ENCODE peak calls at places on chromosomes 3 and 15, in seven cellular contexts. D is heart right ventricle; M is IMR-90; R is psoas muscle; U is mammary epithelial cell; L is ovary; H is CD4-positive, alpha-beta memory T cell. T is an unnamed sample.

GRCh38 chr15:67240235-67241131 is 14.0 kb downstream of the AAGAB start:
- DNase-seq in H (peak; percentile 46), U (peak; percentile 30), M (no peak), D (no peak), L (no peak), R (no peak), T (no peak)

GRCh38 chr15:80228959-80229610 is 22.9 kb downstream of the CTXND1 start:
- DNase-seq in U (peak; percentile 10), L (no peak), R (no peak), M (peak; percentile 21), H (no peak), D (no peak), T (no peak)

GRCh38 chr3:44098666-44099065 is 143.0 kb upstream of the TOPAZ1 start:
- DNase-seq in U (no peak), R (no peak), D (no peak), L (no peak), M (no peak), H (no peak), T (no peak)

GRCh38 chr3:158395421-158395820 is 175.6 kb upstream of the MLF1 start:
- DNase-seq in U (peak; percentile 81), H (no peak), M (no peak), L (no peak), D (no peak), R (no peak), T (no peak)

GRCh38 chr3:40524571-40525285 is at the start of gene ZNF621:
- DNase-seq in H (peak; percentile 77), L (peak; percentile 88), U (peak; percentile 84), R (peak; percentile 93), D (peak; percentile 94), M (peak; percentile 79), T (peak; percentile 96)

GRCh38 chr3:29525254-29525881 is 244.5 kb downstream of the RBMS3 start:
- DNase-seq in D (peak; percentile 32), L (peak; percentile 55), H (no peak), R (peak; percentile 54), U (peak; percentile 9), M (peak; percentile 18), T (peak; percentile 63)

GRCh38 chr15:61479601-61480000 is 250.5 kb upstream of the RORA start:
- DNase-seq in U (peak; percentile 35), L (no peak), D (no peak), M (no peak), R (no peak), H (no peak), T (no peak)

GRCh38 chr3:190064112-190064511 is 56.6 kb downstream of the P3H2 start:
- DNase-seq in D (no peak), M (peak; percentile 95), L (no peak), H (no peak), R (no peak), U (peak; percentile 83), T (no peak)

GRCh38 chr3:141355242-141355641 is 13.1 kb upstream of the ZBTB38 start:
- DNase-seq in H (no peak), L (no peak), R (no peak), U (no peak), D (no peak), M (no peak), T (no peak)

GRCh38 chr3:101829066-101829830 is 20.1 kb upstream of the NFKBIZ start:
- DNase-seq in L (peak; percentile 72), M (peak; percentile 85), U (peak; percentile 56), H (peak; percentile 44), D (peak; percentile 37), R (peak; percentile 46), T (peak; percentile 81)

GRCh38 chr15:58065445-58066041 is at the start of gene ALDH1A2:
- DNase-seq in H (no peak), U (no peak), M (no peak), L (peak; percentile 44), R (peak; percentile 10), D (peak; percentile 53), T (peak; percentile 40)

DNA sequence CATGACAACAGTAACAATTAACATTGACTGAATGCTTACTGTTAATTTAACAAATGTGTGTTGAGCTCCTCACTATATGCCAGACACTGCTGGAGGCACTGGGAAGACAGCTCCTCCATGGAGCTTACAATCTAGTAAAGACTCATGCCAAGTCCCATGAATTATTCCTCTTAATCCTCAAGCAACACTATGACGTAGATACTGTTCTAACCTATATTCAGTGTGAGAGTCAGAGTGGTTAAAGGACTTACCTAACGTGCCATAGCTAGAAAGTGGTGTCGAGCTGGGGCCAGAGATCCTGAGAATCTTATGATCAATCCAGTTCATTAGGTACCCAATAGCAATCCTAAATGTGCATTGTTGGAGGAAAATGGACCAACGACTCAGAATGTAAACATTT is 43.6 kb downstream of the MYO1E start:
- DNase-seq in H (no peak), U (no peak), M (no peak), D (no peak), R (no peak), L (no peak), T (no peak)
- H3K4me1 ChIP-seq in H (no peaks in the 10 kb centered on the region), U (peaks cover 4% of the 10 kb centered on the region), M (peaks cover 14% of the 10 kb centered on the region), D (peaks cover 3% of the 10 kb centered on the region), R (no peaks in the 10 kb centered on the region), L (peaks cover 4% of the 10 kb centered on the region), T (peaks cover 11% of the 10 kb centered on the region)

GRCh38 chr3:57061556-57061955 is 1.1 kb downstream of the SPATA12 start:
- DNase-seq in R (no peak), M (no peak), H (no peak), U (peak; percentile 41), L (no peak), D (no peak), T (no peak)
- H3K4me1 ChIP-seq in R (no peaks in the 10 kb centered on the region), M (peaks cover 2% of the 10 kb centered on the region), H (no peaks in the 10 kb centered on the region), U (peaks cover 30% of the 10 kb centered on the region), L (peaks cover 4% of the 10 kb centered on the region), D (peaks cover 3% of the 10 kb centered on the region), T (peaks cover 27% of the 10 kb centered on the region)

GRCh38 chr3:123608263-123608937 is 23.5 kb upstream of the HACD2 start:
- DNase-seq in D (no peak), R (no peak), L (no peak), H (no peak), M (no peak), U (no peak), T (no peak)

GRCh38 chr3:123606527-123606926 is 21.7 kb upstream of the HACD2 start:
- DNase-seq in H (no peak), U (no peak), M (no peak), L (no peak), R (no peak), D (no peak), T (no peak)

GRCh38 chr3:123602325-123602724 is 17.5 kb upstream of the HACD2 start:
- DNase-seq in D (no peak), H (no peak), M (peak; percentile 94), L (no peak), U (peak; percentile 90), R (no peak), T (no peak)

GRCh38 chr3:123609063-123609462 is 24.2 kb upstream of the HACD2 start:
- DNase-seq in M (no peak), L (no peak), D (no peak), U (no peak), R (no peak), H (no peak), T (no peak)

DNA sequence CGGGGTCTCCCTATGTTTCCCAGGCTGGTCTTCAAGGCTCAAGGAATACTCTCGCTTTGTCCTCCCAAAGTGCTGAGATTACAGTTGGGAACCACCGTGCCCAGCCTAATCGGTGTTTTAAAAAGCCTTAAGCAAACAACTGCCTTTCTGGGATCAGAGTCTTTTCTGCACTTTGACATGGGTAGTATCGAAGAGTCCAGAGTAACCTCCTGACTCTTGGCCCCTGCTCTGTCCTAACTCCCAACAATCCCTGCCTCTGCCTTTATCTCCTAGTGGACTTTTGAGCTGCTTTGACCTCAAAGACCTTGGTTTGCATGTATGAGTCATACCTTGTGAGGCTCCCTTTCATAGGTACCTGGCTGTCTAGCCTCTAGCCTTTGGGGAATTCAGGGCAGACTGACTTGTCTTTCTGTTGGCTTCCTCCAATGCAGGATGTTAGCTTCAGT is 21.0 kb upstream of the HACD2 start:
- DNase-seq in U (peak; percentile 91), L (no peak), M (no peak), D (no peak), H (no peak), R (no peak), T (no peak)
- H3K4me1 ChIP-seq in U (peaks cover 54% of the 10 kb centered on the region), L (peaks cover 4% of the 10 kb centered on the region), M (peaks cover 22% of the 10 kb centered on the region), D (no peaks in the 10 kb centered on the region), H (no peaks in the 10 kb centered on the region), R (no peaks in the 10 kb centered on the region), T (peaks cover 5% of the 10 kb centered on the region)

DNA sequence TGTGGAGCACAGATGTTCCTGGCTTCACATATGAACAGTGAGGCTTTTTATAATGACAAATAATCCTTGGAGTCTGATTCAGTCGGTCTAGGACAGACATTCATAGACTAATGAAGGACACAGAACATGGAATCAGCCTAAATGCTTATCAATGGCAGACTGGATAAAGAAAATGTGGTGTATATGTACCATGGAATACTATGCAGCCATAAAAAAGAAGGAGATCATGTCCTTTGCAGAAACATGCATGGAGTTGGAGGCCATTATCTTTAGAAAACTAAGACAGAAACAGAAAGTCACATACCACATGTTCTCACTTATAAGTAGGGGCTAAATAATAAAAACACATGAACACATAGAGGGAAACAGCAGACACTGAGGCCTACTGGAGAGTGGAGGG is 19.9 kb upstream of the LPP start:
- DNase-seq in R (no peak), U (no peak), D (no peak), M (no peak), L (no peak), H (no peak), T (no peak)
- H3K4me1 ChIP-seq in R (peaks cover 3% of the 10 kb centered on the region), U (no peaks in the 10 kb centered on the region), D (no peaks in the 10 kb centered on the region), M (peaks cover 2% of the 10 kb centered on the region), L (no peaks in the 10 kb centered on the region), H (no peaks in the 10 kb centered on the region), T (no peaks in the 10 kb centered on the region)

DNA sequence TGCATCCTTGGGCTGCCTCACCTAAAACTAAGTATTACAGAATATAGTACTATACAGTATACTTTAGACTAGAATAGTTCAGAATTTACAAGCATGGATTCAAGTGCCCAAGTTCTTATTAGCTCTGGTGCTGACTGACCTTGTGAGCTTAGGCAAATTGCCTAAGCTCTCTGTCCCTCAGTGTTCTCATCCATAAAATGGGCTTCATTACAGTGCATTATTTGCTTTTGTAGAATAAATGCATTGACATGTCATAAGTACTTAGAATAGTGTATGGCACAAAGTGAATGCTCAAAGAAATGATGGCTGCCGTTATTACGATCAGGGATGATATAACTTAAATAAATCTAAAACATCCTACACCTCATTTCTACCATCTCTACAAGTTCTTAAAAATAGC is 269.7 kb downstream of the FOXP1 start:
- DNase-seq in L (no peak), D (no peak), U (no peak), R (no peak), M (no peak), H (no peak), T (no peak)
- H3K4me1 ChIP-seq in L (peaks cover 1% of the 10 kb centered on the region), D (no peaks in the 10 kb centered on the region), U (no peaks in the 10 kb centered on the region), R (peaks cover 17% of the 10 kb centered on the region), M (peaks cover 9% of the 10 kb centered on the region), H (peaks cover 27% of the 10 kb centered on the region), T (peaks cover 19% of the 10 kb centered on the region)